ENCODE peak calls at places on chromosomes 12 and 14, in five cellular contexts. F, Z, E, D and W are unnamed samples. For H3K4me1, the result is how much of the 10 kb centered on the place peaks cover.

GRCh38 chr14:69571879-69572633 is 2.6 kb downstream of the CCDC177 start:
- DNase-seq in F (peak), Z (no peak), E (peak), D (no peak), W (no peak)

GRCh38 chr14:53432378-53432802 is 279.3 kb upstream of the DDHD1 start:
- DNase-seq in F (peak), Z (no peak), E (peak), D (no peak), W (peak)

GRCh38 chr14:104104006-104104901 is 18.8 kb downstream of the ASPG start:
- DNase-seq in F (no peak), Z (no peak), E (no peak), D (no peak), W (no peak)

GRCh38 chr12:22729431-22729830 is 104.5 kb downstream of the ETNK1 start:
- DNase-seq in F (no peak), Z (no peak), E (no peak), D (no peak), W (no peak)

GRCh38 chr14:29927596-29928341 is at the start of gene PRKD1:
- DNase-seq in F (peak), Z (peak), E (peak), D (peak), W (peak)

GRCh38 chr12:68919581-68920239 is 13.3 kb downstream of the CPM start:
- DNase-seq in F (no peak), Z (no peak), E (no peak), D (no peak), W (no peak)

GRCh38 chr12:132084681-132085635 is 59.2 kb downstream of the DDX51 start:
- DNase-seq in F (peak), Z (peak), E (peak), D (peak), W (peak)

GRCh38 chr14:87457727-87458126 is 535.3 kb downstream of the GALC start:
- DNase-seq in F (no peak), Z (no peak), E (no peak), D (no peak), W (no peak)

GRCh38 chr12:101792046-101792931 is 38.5 kb downstream of the GNPTAB start:
- DNase-seq in F (peak), Z (no peak), E (no peak), D (no peak), W (no peak)

GRCh38 chr14:58430156-58430555 is 2.6 kb downstream of the KIAA0586 start:
- DNase-seq in F (no peak), Z (no peak), E (no peak), D (no peak), W (peak)

GRCh38 chr12:47219243-47219642 is 139.5 kb upstream of the AMIGO2 start:
- DNase-seq in F (no peak), Z (no peak), E (peak), D (no peak), W (peak)

GRCh38 chr12:119204137-119204536 is 25.4 kb downstream of the HSPB8 start:
- DNase-seq in F (peak), Z (no peak), E (no peak), D (no peak), W (no peak)

GRCh38 chr12:116601524-116601923 is 42.3 kb downstream of the MAP1LC3B2 start:
- DNase-seq in F (no peak), Z (no peak), E (no peak), D (no peak), W (peak)

GRCh38 chr12:56359851-56360767 is at the start of gene STAT2:
- DNase-seq in F (peak), Z (peak), E (peak), D (peak), W (peak)

GRCh38 chr14:37623552-37623951 is 28.1 kb downstream of the TTC6 start:
- DNase-seq in F (no peak), Z (no peak), E (peak), D (no peak), W (peak)

GRCh38 chr14:92846162-92846897 is 52.2 kb downstream of the GOLGA5 start:
- DNase-seq in F (no peak), Z (no peak), E (peak), D (no peak), W (peak)

GRCh38 chr12:51025182-51025747 is 919 bp downstream of the SLC11A2 start:
- DNase-seq in F (no peak), Z (peak), E (no peak), D (no peak), W (no peak)
- H3K4me3 ChIP-seq in F (peak), Z (peak), E (peak), D (peak), W (peak)

DNA sequence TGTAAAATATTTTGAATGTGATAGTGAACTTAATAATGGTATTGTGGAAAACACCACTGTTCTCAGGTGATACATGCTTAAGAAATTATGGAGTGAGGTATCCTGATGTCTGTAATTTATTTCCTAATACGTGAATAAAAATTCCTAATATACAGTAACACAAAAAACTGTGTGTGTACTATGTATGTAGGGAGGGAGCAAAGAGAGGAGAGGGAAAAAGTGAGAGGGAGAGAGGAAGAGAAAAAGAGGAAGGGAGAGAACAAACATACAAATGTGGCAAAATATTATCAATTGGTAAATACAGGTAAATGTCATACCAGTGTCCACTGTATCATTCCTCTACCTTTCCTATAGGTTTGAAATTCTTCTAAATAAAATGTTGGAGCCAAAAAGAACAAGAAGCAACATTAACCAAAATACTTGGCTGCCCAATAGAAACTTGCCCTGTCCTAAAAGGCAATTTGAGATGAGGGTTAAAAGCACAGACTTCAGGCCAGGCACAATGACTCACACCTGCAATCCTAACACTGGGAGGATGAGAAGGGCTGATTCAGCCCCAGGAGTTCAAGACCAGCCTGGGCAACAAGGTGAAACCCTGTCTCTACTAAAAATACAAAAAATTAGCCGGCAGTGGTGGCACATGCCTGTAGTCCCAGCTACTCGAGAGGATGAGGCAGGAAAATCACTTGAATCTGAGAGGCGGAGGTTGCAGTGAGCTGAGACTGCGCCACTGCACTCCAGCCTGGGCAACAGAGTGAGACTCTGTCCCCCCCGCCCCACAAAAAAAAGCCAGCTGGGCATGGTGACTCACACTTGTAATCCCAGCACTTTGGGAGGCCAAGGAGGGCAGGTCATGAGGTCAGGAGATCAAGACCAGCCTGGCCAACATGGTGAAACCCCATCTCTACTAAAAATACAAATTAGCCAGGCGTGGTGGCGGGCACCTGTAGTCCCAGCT is 14.5 kb downstream of the R3HDM2 start:
- DNase-seq in F (no peak), Z (no peak), E (peak), D (no peak), W (peak)
- H3K4me1 ChIP-seq in F (under half), Z (under half), E (under half), D (under half), W (under half)

GRCh38 chr14:71952381-71953363 is 20.4 kb downstream of the RGS6 start:
- DNase-seq in F (no peak), Z (no peak), E (no peak), D (no peak), W (no peak)
- TF ChIP-seq CTCF in F (no peak), Z (no peak), E (no peak), D (no peak), W (no peak)

GRCh38 chr14:34018564-34019244 is 67.8 kb upstream of the EGLN3 start:
- DNase-seq in F (no peak), Z (no peak), E (no peak), D (peak), W (no peak)
- H3K4me3 ChIP-seq in F (no peak), Z (peak), E (no peak), D (peak), W (no peak)

GRCh38 chr12:120833849-120834248 is 70.3 kb downstream of the SPPL3 start:
- DNase-seq in F (no peak), Z (no peak), E (no peak), D (no peak), W (no peak)

GRCh38 chr12:120831648-120832267 is 72.4 kb downstream of the SPPL3 start:
- DNase-seq in F (peak), Z (no peak), E (no peak), D (no peak), W (peak)

GRCh38 chr12:120834489-120835303 is 69.5 kb downstream of the SPPL3 start:
- DNase-seq in F (no peak), Z (no peak), E (no peak), D (no peak), W (no peak)

GRCh38 chr12:120830052-120830940 is 73.9 kb downstream of the SPPL3 start:
- DNase-seq in F (peak), Z (no peak), E (peak), D (no peak), W (no peak)

DNA sequence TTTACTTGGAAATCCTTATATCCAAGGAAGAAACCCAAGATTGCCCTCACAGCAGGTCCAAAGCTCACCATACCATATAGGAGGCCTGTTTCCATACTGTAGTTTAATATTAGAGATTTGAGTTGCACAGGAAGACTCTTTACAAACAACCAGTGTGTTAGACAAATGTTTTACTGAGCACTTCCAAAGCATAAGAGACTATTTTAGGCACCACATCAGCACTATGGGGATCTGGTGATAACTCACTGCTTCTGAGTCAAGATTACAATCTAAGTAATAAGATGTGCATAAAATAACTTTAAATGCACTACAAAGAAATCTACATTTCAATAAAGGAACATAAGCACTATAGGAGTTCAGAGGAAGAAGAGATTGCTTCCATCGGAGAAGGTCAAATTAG is 71.4 kb downstream of the SPPL3 start:
- DNase-seq in F (no peak), Z (no peak), E (no peak), D (no peak), W (no peak)
- H3K4me1 ChIP-seq in F (under half), Z (under half), E (under half), D (under half), W (under half)

DNA sequence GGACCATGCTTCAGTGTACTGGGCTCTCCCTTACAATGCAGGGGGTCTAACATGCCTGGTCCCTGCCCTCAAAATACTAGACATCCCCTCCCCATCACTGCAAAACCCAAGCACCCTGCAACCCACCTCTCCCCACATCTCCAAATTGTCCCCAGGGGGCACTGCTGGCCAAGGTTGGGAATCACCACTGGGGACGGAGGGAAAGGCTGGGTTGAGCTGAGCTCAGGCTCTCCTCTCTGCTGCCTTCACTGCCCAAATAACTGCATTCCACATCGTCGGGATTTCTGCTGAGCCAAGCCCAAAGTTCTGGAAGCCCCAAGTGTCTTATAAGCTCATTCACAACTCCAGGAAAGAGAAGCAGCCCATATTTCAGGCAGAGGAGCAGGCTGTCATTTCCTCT is 69.6 kb downstream of the NT5DC3 start:
- DNase-seq in F (peak), Z (no peak), E (peak), D (no peak), W (peak)
- TF ChIP-seq CTCF in F (peak), Z (peak), E (peak), D (peak), W (peak)

GRCh38 chr12:71456316-71456715 is 16.7 kb downstream of the LGR5 start:
- DNase-seq in F (no peak), Z (no peak), E (no peak), D (no peak), W (no peak)
- H3K4me3 ChIP-seq in F (no peak), Z (no peak), E (no peak), D (no peak), W (no peak)

DNA sequence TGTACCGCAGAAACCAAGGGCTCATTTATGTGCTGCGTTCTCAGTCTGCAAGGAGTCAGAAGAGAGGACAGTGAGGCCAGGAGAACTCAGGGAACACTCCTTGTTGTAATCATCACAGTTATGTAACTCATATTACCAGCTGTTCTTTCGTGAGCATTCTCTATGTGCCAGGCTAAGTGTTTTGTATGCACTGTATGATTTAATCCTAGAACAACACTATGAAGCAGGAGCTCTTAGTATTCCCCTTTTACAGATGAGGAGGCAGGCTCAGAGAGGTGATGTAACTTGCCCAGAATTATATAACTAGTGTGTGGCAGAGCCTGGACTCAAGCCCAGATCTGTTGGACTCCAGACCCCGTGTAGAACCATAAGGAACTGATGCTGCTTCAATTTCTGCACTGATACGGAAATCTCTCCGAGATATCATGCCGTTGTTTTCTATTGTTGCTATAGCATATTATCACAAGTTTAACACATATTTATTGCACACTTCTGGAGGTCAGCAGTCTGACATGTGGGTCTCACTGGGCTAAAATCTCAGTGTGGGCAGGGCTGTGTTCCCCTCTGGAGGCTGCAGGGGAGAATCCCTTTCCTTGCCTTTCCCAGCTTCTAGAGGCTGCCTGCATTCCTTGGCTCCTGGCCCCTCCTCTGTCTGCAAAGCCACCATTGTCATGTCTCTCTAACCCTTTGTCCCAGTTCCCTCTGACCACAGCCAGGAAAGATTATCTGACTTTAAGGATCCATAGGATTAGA is 16.3 kb upstream of the CD9 start:
- DNase-seq in F (no peak), Z (peak), E (no peak), D (no peak), W (peak)
- H3K4me1 ChIP-seq in F (under half), Z (under half), E (under half), D (under half), W (under half)

GRCh38 chr12:63823040-63823439 is 21.5 kb upstream of the SRGAP1 start:
- DNase-seq in F (no peak), Z (no peak), E (no peak), D (no peak), W (no peak)

GRCh38 chr12:63822352-63822751 is 22.1 kb upstream of the SRGAP1 start:
- DNase-seq in F (no peak), Z (no peak), E (no peak), D (no peak), W (peak)

GRCh38 chr12:63821781-63822251 is 22.7 kb upstream of the SRGAP1 start:
- DNase-seq in F (no peak), Z (peak), E (no peak), D (peak), W (no peak)

GRCh38 chr12:63820427-63820826 is 24.1 kb upstream of the SRGAP1 start:
- DNase-seq in F (no peak), Z (no peak), E (no peak), D (no peak), W (no peak)

DNA sequence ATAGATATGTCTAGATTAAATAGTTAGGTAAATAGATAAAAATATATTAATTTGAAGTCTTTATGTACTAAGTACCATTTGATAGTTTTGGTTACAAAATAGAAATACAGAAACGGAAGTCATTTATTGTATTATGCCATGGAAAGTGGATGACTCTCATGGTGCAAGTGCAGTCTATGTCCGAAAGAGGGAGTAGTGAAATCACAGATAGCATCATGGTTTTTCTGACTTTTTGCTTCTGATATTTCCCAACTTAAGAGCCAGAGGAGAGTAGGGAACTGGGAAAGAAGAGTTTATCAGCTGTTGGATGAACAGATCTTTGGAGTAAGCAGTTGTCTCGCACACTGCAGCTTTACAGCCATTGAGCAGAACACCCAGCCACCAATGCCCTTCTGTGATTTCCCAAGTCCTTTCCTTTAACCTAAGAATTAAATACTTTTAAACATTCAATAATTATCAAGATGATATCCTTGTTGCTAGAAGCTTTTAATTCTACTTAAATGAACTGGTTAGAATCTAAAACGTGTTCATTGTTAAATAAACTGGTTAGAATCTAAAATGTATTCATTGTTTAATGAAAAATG is 18.4 kb upstream of the SRGAP1 start:
- DNase-seq in F (peak), Z (no peak), E (peak), D (no peak), W (peak)
- TF ChIP-seq CTCF in F (peak), Z (peak), E (peak), D (peak), W (peak)